ENCODE peak calls at places on chromosomes 4 and X, in seven cellular contexts. K is activated CD4-positive, CD25-positive, alpha-beta regulatory T cell; W is activated naive CD8-positive, alpha-beta T cell treated with anti-CD3 and anti-CD28 coated beads, Interleukin-2, amount 50 U/mL, for 24 hours; Z is mammary epithelial cell; L is NCI-H774; C is CD4-positive, alpha-beta memory T cell; Y is neural crest cell. J is an unnamed sample.

GRCh38 chr4:60078984-60079383 is 1121.1 kb upstream of the ADGRL3 start:
- DNase-seq in K (no peak), W (no peak), Z (no peak), L (no peak), C (no peak), Y (no peak), J (no peak)

GRCh38 chr4:8719421-8719820 is 126.9 kb downstream of the CPZ start:
- DNase-seq in K (no peak), W (no peak), Z (no peak), L (no peak), C (no peak), Y (no peak), J (no peak)

GRCh38 chrX:13428055-13428786 is 108.4 kb upstream of the ATXN3L start:
- DNase-seq in K (no peak), W (peak; percentile 26), Z (peak; percentile 92), L (no peak), C (no peak), Y (no peak), J (no peak)

GRCh38 chr4:105569014-105569850 is 16.8 kb downstream of the ARHGEF38 start:
- DNase-seq in K (no peak), W (no peak), Z (peak; percentile 23), L (peak; percentile 64), C (no peak), Y (no peak), J (no peak)

GRCh38 chrX:13430136-13430827 is 110.4 kb upstream of the ATXN3L start:
- DNase-seq in K (no peak), W (no peak), Z (peak; percentile 29), L (no peak), C (no peak), Y (no peak), J (no peak)

GRCh38 chr4:25310066-25310824 is 2.3 kb upstream of the ZCCHC4 start:
- DNase-seq in K (no peak), W (no peak), Z (no peak), L (no peak), C (no peak), Y (no peak), J (no peak)

GRCh38 chr4:1720163-1720983 is 750 bp downstream of the TMEM129 start:
- DNase-seq in K (no peak), W (peak; percentile 56), Z (peak; percentile 37), L (no peak), C (peak; percentile 48), Y (peak; percentile 49), J (peak; percentile 48)

GRCh38 chrX:129617420-129617819 is 37.3 kb downstream of the APLN start:
- DNase-seq in K (no peak), W (no peak), Z (no peak), L (no peak), C (no peak), Y (no peak), J (no peak)

J was measured in memory B cell.